ENCODE peak calls at places on chromosomes 6 and 20, in eight cellular contexts. T is A549, D is LoVo, I is NCI-H524, Q is C1 segment of cervical spinal cord, N is fibroblast of pulmonary artery, R is choroid plexus epithelial cell, C is smooth muscle cell of the brain vasculature. Z is an unnamed sample.

GRCh38 chr6:45445749-45446454 is 68.2 kb upstream of the SUPT3H start:
- DNase-seq in T (peak), D (peak), I (no peak), Q (no peak), N (peak), R (peak), C (peak), Z (no peak)

GRCh38 chr6:31826793-31827285 is 699 bp upstream of the HSPA1B start:
- DNase-seq in T (peak), D (peak), I (peak), Q (no peak), N (peak), R (peak), C (no peak), Z (no peak)

GRCh38 chr20:38586181-38586525 is 5.2 kb downstream of the ADIG start:
- DNase-seq in T (no peak), D (no peak), I (no peak), Q (no peak), N (no peak), R (no peak), C (no peak), Z (no peak)

GRCh38 chr6:71181565-71181964 is 107.0 kb upstream of the OGFRL1 start:
- DNase-seq in T (peak), D (peak), I (no peak), Q (no peak), N (peak), R (peak), C (no peak), Z (no peak)

GRCh38 chr6:113172531-113172966 is 684.6 kb upstream of the MARCKS start:
- DNase-seq in T (no peak), D (no peak), I (peak), Q (no peak), N (peak), R (no peak), C (no peak), Z (no peak)

GRCh38 chr6:93104195-93104817 is 315.1 kb downstream of the EPHA7 start:
- DNase-seq in T (no peak), D (no peak), I (no peak), Q (no peak), N (peak), R (peak), C (no peak), Z (no peak)

GRCh38 chr6:33082702-33083101 is 6.9 kb downstream of the HLA-DPB1 start:
- DNase-seq in T (peak), D (no peak), I (peak), Q (no peak), N (no peak), R (peak), C (no peak), Z (no peak)

GRCh38 chr20:17904027-17904426 is 64.6 kb downstream of the SNX5 start:
- DNase-seq in T (no peak), D (no peak), I (no peak), Q (no peak), N (no peak), R (no peak), C (no peak), Z (no peak)

GRCh38 chr6:83378621-83379388 is 52.0 kb downstream of the ME1 start:
- DNase-seq in T (no peak), D (no peak), I (no peak), Q (no peak), N (peak), R (peak), C (no peak), Z (no peak)

GRCh38 chr6:68911811-68912210 is 276.7 kb downstream of the ADGRB3 start:
- DNase-seq in T (no peak), D (no peak), I (no peak), Q (no peak), N (no peak), R (no peak), C (no peak), Z (no peak)

GRCh38 chr20:11329271-11329670 is 588.4 kb upstream of the BTBD3 start:
- DNase-seq in T (no peak), D (no peak), I (no peak), Q (no peak), N (no peak), R (no peak), C (no peak), Z (no peak)

GRCh38 chr20:33061626-33062025 is 7.9 kb downstream of the BPIFB3 start:
- DNase-seq in T (no peak), D (no peak), I (peak), Q (no peak), N (no peak), R (no peak), C (no peak), Z (no peak)

GRCh38 chr6:31287621-31288020 is 15.7 kb upstream of the HLA-C start:
- DNase-seq in T (no peak), D (no peak), I (no peak), Q (no peak), N (no peak), R (no peak), C (no peak), Z (no peak)

GRCh38 chr20:47672886-47673670 is 112.2 kb downstream of the SULF2 start:
- DNase-seq in T (no peak), D (no peak), I (no peak), Q (no peak), N (no peak), R (no peak), C (no peak), Z (no peak)

GRCh38 chr20:62685781-62686555 is 22.7 kb upstream of the NTSR1 start:
- DNase-seq in T (no peak), D (no peak), I (peak), Q (no peak), N (no peak), R (no peak), C (no peak), Z (peak)

GRCh38 chr6:168851460-168852103 is 402.1 kb downstream of the THBS2 start:
- DNase-seq in T (no peak), D (no peak), I (no peak), Q (no peak), N (peak), R (peak), C (no peak), Z (no peak)